ENCODE peak calls at places on chromosome 16, in five cellular contexts. I, S, B, G and L are unnamed samples.
A peak's percentile ranks its signal among the peaks of the same experiment; 100 is the strongest.

GRCh38 chr16:81901483-81901882 is 109.8 kb downstream of the SDR42E1 start:
- DNase-seq in I (no peak), S (no peak), B (no peak), G (no peak), L (no peak)

GRCh38 chr16:81700071-81700779 is 78.9 kb upstream of the PLCG2 start:
- DNase-seq in I (no peak), B (no peak), G (no peak), S (no peak), L (no peak)

GRCh38 chr16:27980919-27981670 is 82.4 kb downstream of the GSG1L start:
- DNase-seq in B (no peak), I (no peak), G (no peak), S (no peak), L (no peak)

GRCh38 chr16:63361032-63361624 is 1324.9 kb upstream of the CDH8 start:
- DNase-seq in G (no peak), I (peak; percentile 30), S (peak; percentile 2), B (no peak), L (peak; percentile 8)

GRCh38 chr16:25064967-25065366 is 46.6 kb upstream of the LCMT1 start:
- DNase-seq in I (no peak), S (no peak), B (no peak), G (no peak), L (no peak)

GRCh38 chr16:65406076-65406475 is 284.2 kb upstream of the CDH11 start:
- DNase-seq in S (no peak), G (no peak), B (no peak), I (no peak), L (no peak)

GRCh38 chr16:23330583-23331249 is 28.6 kb downstream of the SCNN1B start:
- DNase-seq in B (no peak), S (no peak), G (no peak), I (no peak), L (no peak)

GRCh38 chr16:72241930-72242329 is 70.0 kb upstream of the PMFBP1 start:
- DNase-seq in I (peak; percentile 12), S (no peak), B (no peak), G (no peak), L (no peak)

GRCh38 chr16:79042886-79043285 is 557.7 kb downstream of the MAF start:
- DNase-seq in G (no peak), S (no peak), B (peak; percentile 52), I (no peak), L (peak; percentile 16)

GRCh38 chr16:30997887-30998711 is 12.3 kb downstream of the STX1B start:
- DNase-seq in S (no peak), B (no peak), G (no peak), I (peak; percentile 45), L (no peak)

GRCh38 chr16:82992826-82993225 is 366.1 kb downstream of the CDH13 start:
- DNase-seq in S (no peak), G (no peak), B (no peak), I (no peak), L (no peak)

GRCh38 chr16:77711775-77712174 is 10.5 kb upstream of the NUDT7 start:
- DNase-seq in I (no peak), B (no peak), S (no peak), G (no peak), L (no peak)

GRCh38 chr16:65783709-65784474 is 582.6 kb upstream of the CDH5 start:
- DNase-seq in G (no peak), B (no peak), S (no peak), I (no peak), L (no peak)

GRCh38 chr16:3454631-3455147 is 11.2 kb downstream of the NAA60 start:
- DNase-seq in G (no peak), I (no peak), S (no peak), B (no peak), L (no peak)

GRCh38 chr16:50585331-50585776 is 37.2 kb downstream of the NKD1 start:
- DNase-seq in B (no peak), I (no peak), G (no peak), S (no peak), L (no peak)

GRCh38 chr16:14682121-14682520 is 12.0 kb downstream of the PLA2G10 start:
- DNase-seq in G (no peak), I (no peak), S (no peak), B (no peak), L (no peak)

GRCh38 chr16:10391339-10391738 is 5.5 kb downstream of the ATF7IP2 start:
- DNase-seq in B (no peak), S (no peak), G (no peak), I (no peak), L (no peak)

GRCh38 chr16:1308036-1308976 is 1.1 kb upstream of the UBE2I start:
- DNase-seq in I (no peak), B (no peak), S (no peak), G (no peak), L (no peak)

GRCh38 chr16:80923356-80923755 is 83.3 kb downstream of the CMC2 start:
- DNase-seq in G (no peak), B (no peak), S (no peak), I (no peak), L (no peak)

GRCh38 chr16:67016143-67016542 is 12.8 kb upstream of the CBFB start:
- DNase-seq in I (no peak), B (no peak), S (no peak), G (no peak), L (no peak)

GRCh38 chr16:71287454-71287853 is 1.7 kb downstream of the CMTR2 start:
- DNase-seq in I (no peak), S (no peak), G (no peak), B (no peak), L (no peak)

GRCh38 chr16:53952215-53953208 is 248.6 kb downstream of the FTO start:
- DNase-seq in I (no peak), B (no peak), G (no peak), S (no peak), L (no peak)

GRCh38 chr16:57297856-57298255 is 13.4 kb upstream of the PLLP start:
- DNase-seq in G (no peak), B (peak; percentile 68), S (no peak), I (no peak), L (peak; percentile 50)

GRCh38 chr16:73056383-73056782 is 8.5 kb upstream of the ZFHX3 start:
- DNase-seq in B (no peak), S (no peak), I (no peak), G (no peak), L (no peak)

GRCh38 chr16:22314661-22315626 is 17.7 kb downstream of the POLR3E start:
- DNase-seq in B (no peak), G (no peak), S (no peak), I (no peak), L (no peak)

GRCh38 chr16:64133396-64133795 is 988.5 kb downstream of the CDH11 start:
- DNase-seq in B (no peak), I (no peak), S (no peak), G (no peak), L (no peak)

GRCh38 chr16:68503334-68503733 is 35.8 kb upstream of the ZFP90 start:
- DNase-seq in S (no peak), G (no peak), B (no peak), I (no peak), L (no peak)

GRCh38 chr16:75087040-75087979 is 29.3 kb downstream of the LDHD start:
- DNase-seq in B (no peak), I (peak; percentile 31), G (no peak), S (peak; percentile 34), L (no peak)

GRCh38 chr16:17396762-17397498 is 73.8 kb downstream of the XYLT1 start:
- DNase-seq in G (no peak), I (peak; percentile 56), S (no peak), B (no peak), L (peak; percentile 13)

GRCh38 chr16:52611817-52612673 is 65.1 kb upstream of the TOX3 start:
- DNase-seq in G (no peak), S (no peak), B (no peak), I (no peak), L (no peak)

GRCh38 chr16:89972244-89973234 is 24.0 kb downstream of the DEF8 start:
- DNase-seq in I (peak; percentile 71), S (peak; percentile 86), B (peak; percentile 92), G (peak; percentile 75), L (peak; percentile 92)

GRCh38 chr16:88938119-88938932 is 38.7 kb downstream of the CBFA2T3 start:
- DNase-seq in B (no peak), I (no peak), G (no peak), S (peak; percentile 38), L (no peak)

GRCh38 chr16:20743591-20743990 is 2.0 kb upstream of the THUMPD1 start:
- DNase-seq in G (no peak), I (no peak), B (no peak), S (no peak), L (no peak)

GRCh38 chr16:81610144-81610842 is 165.7 kb downstream of the CMIP start:
- DNase-seq in B (no peak), S (no peak), I (peak; percentile 31), G (no peak), L (no peak)

GRCh38 chr16:8869212-8869987 is 594 bp upstream of the CARHSP1 start:
- DNase-seq in B (no peak), S (no peak), G (no peak), I (no peak), L (no peak)